ENCODE peak calls at places on chromosomes 11 and 22, in ten cellular contexts. One of them, this sample, is unnamed.

GRCh38 chr22:36734171-36735058 is 30.9 kb upstream of the CACNG2 start:
- DNase-seq in MM.1S: no peak
- DNase-seq in AG04450: no peak
- DNase-seq in fibroblast of lung: peak; percentile 21
- DNase-seq in nucleus accumbens: no peak
- DNase-seq in activated CD4-positive, alpha-beta T cell treated with anti-CD3 and anti-CD28 coated beads, Interleukin-2, amount 50 U/mL, for 1 hour: no peak
- DNase-seq in NCI-H460: no peak
- DNase-seq in NCI-H2029: no peak
- DNase-seq in NCI-H2081: no peak
- DNase-seq in neural crest cell: no peak
- DNase-seq in this sample: peak; percentile 16

GRCh38 chr11:46463701-46464100 is 72.1 kb upstream of the CHRM4 start:
- DNase-seq in nucleus accumbens: no peak
- DNase-seq in neural crest cell: no peak
- DNase-seq in NCI-H2029: no peak
- DNase-seq in NCI-H2081: no peak
- DNase-seq in MM.1S: no peak
- DNase-seq in AG04450: no peak
- DNase-seq in NCI-H460: no peak
- DNase-seq in fibroblast of lung: no peak
- DNase-seq in activated CD4-positive, alpha-beta T cell treated with anti-CD3 and anti-CD28 coated beads, Interleukin-2, amount 50 U/mL, for 1 hour: no peak
- DNase-seq in this sample: no peak

GRCh38 chr11:128021304-128022006 is 565.9 kb downstream of the ETS1 start:
- DNase-seq in AG04450: no peak
- DNase-seq in neural crest cell: no peak
- DNase-seq in fibroblast of lung: peak; percentile 31
- DNase-seq in nucleus accumbens: no peak
- DNase-seq in MM.1S: no peak
- DNase-seq in activated CD4-positive, alpha-beta T cell treated with anti-CD3 and anti-CD28 coated beads, Interleukin-2, amount 50 U/mL, for 1 hour: no peak
- DNase-seq in NCI-H460: no peak
- DNase-seq in NCI-H2029: no peak
- DNase-seq in NCI-H2081: no peak
- DNase-seq in this sample: no peak

GRCh38 chr11:15109602-15110001 is 5.1 kb upstream of the INSC start:
- DNase-seq in neural crest cell: no peak
- DNase-seq in NCI-H2029: no peak
- DNase-seq in NCI-H460: no peak
- DNase-seq in MM.1S: no peak
- DNase-seq in NCI-H2081: no peak
- DNase-seq in activated CD4-positive, alpha-beta T cell treated with anti-CD3 and anti-CD28 coated beads, Interleukin-2, amount 50 U/mL, for 1 hour: no peak
- DNase-seq in AG04450: no peak
- DNase-seq in nucleus accumbens: no peak
- DNase-seq in fibroblast of lung: no peak
- DNase-seq in this sample: no peak

GRCh38 chr11:4454031-4454430 is 4.9 kb downstream of the OR52K2 start:
- DNase-seq in NCI-H2029: no peak
- DNase-seq in neural crest cell: no peak
- DNase-seq in MM.1S: no peak
- DNase-seq in nucleus accumbens: no peak
- DNase-seq in NCI-H2081: no peak
- DNase-seq in NCI-H460: no peak
- DNase-seq in activated CD4-positive, alpha-beta T cell treated with anti-CD3 and anti-CD28 coated beads, Interleukin-2, amount 50 U/mL, for 1 hour: no peak
- DNase-seq in AG04450: no peak
- DNase-seq in fibroblast of lung: peak; percentile 4
- DNase-seq in this sample: peak; percentile 52

GRCh38 chr11:111561801-111562325 is 21.3 kb downstream of the LAYN start:
- DNase-seq in nucleus accumbens: no peak
- DNase-seq in fibroblast of lung: peak; percentile 76
- DNase-seq in MM.1S: no peak
- DNase-seq in NCI-H2029: no peak
- DNase-seq in AG04450: peak; percentile 61
- DNase-seq in neural crest cell: no peak
- DNase-seq in activated CD4-positive, alpha-beta T cell treated with anti-CD3 and anti-CD28 coated beads, Interleukin-2, amount 50 U/mL, for 1 hour: no peak
- DNase-seq in NCI-H2081: no peak
- DNase-seq in NCI-H460: no peak
- DNase-seq in this sample: peak; percentile 76

GRCh38 chr22:41092847-41093371 is 517 bp downstream of the EP300 start:
- DNase-seq in NCI-H460: peak; percentile 22
- DNase-seq in AG04450: no peak
- DNase-seq in NCI-H2081: peak; percentile 2
- DNase-seq in NCI-H2029: no peak
- DNase-seq in neural crest cell: no peak
- DNase-seq in nucleus accumbens: no peak
- DNase-seq in activated CD4-positive, alpha-beta T cell treated with anti-CD3 and anti-CD28 coated beads, Interleukin-2, amount 50 U/mL, for 1 hour: no peak
- DNase-seq in MM.1S: peak; percentile 50
- DNase-seq in fibroblast of lung: peak; percentile 43
- DNase-seq in this sample: peak; percentile 44

GRCh38 chr11:74446445-74446844 is 20.9 kb downstream of the KCNE3 start:
- DNase-seq in AG04450: no peak
- DNase-seq in nucleus accumbens: no peak
- DNase-seq in NCI-H2081: no peak
- DNase-seq in MM.1S: no peak
- DNase-seq in activated CD4-positive, alpha-beta T cell treated with anti-CD3 and anti-CD28 coated beads, Interleukin-2, amount 50 U/mL, for 1 hour: no peak
- DNase-seq in neural crest cell: no peak
- DNase-seq in fibroblast of lung: no peak
- DNase-seq in NCI-H460: no peak
- DNase-seq in NCI-H2029: no peak
- DNase-seq in this sample: no peak

GRCh38 chr11:100677796-100678195 is 9.3 kb upstream of the ARHGAP42 start:
- DNase-seq in NCI-H2081: no peak
- DNase-seq in NCI-H2029: no peak
- DNase-seq in fibroblast of lung: no peak
- DNase-seq in AG04450: no peak
- DNase-seq in NCI-H460: no peak
- DNase-seq in activated CD4-positive, alpha-beta T cell treated with anti-CD3 and anti-CD28 coated beads, Interleukin-2, amount 50 U/mL, for 1 hour: no peak
- DNase-seq in nucleus accumbens: no peak
- DNase-seq in MM.1S: peak; percentile 82
- DNase-seq in neural crest cell: no peak
- DNase-seq in this sample: no peak

GRCh38 chr11:129985823-129986222 is 16.8 kb downstream of the PRDM10 start:
- DNase-seq in nucleus accumbens: no peak
- DNase-seq in MM.1S: no peak
- DNase-seq in neural crest cell: no peak
- DNase-seq in NCI-H460: no peak
- DNase-seq in NCI-H2029: no peak
- DNase-seq in AG04450: no peak
- DNase-seq in NCI-H2081: no peak
- DNase-seq in fibroblast of lung: no peak
- DNase-seq in activated CD4-positive, alpha-beta T cell treated with anti-CD3 and anti-CD28 coated beads, Interleukin-2, amount 50 U/mL, for 1 hour: no peak
- DNase-seq in this sample: no peak

GRCh38 chr22:22079404-22080148 is 97.0 kb upstream of the TOP3B start:
- DNase-seq in activated CD4-positive, alpha-beta T cell treated with anti-CD3 and anti-CD28 coated beads, Interleukin-2, amount 50 U/mL, for 1 hour: no peak
- DNase-seq in fibroblast of lung: no peak
- DNase-seq in AG04450: no peak
- DNase-seq in nucleus accumbens: no peak
- DNase-seq in neural crest cell: no peak
- DNase-seq in MM.1S: no peak
- DNase-seq in NCI-H460: no peak
- DNase-seq in NCI-H2081: no peak
- DNase-seq in NCI-H2029: no peak
- DNase-seq in this sample: no peak

GRCh38 chr11:62340269-62340901 is 3.1 kb downstream of the ASRGL1 start:
- DNase-seq in NCI-H2029: peak; percentile 45
- DNase-seq in activated CD4-positive, alpha-beta T cell treated with anti-CD3 and anti-CD28 coated beads, Interleukin-2, amount 50 U/mL, for 1 hour: peak; percentile 50
- DNase-seq in neural crest cell: peak; percentile 48
- DNase-seq in MM.1S: peak; percentile 61
- DNase-seq in fibroblast of lung: peak; percentile 57
- DNase-seq in nucleus accumbens: peak; percentile 63
- DNase-seq in AG04450: no peak
- DNase-seq in NCI-H2081: peak; percentile 10
- DNase-seq in NCI-H460: peak; percentile 26
- DNase-seq in this sample: peak; percentile 16

GRCh38 chr11:119641991-119642745 is 86.8 kb downstream of the NECTIN1 start:
- DNase-seq in NCI-H2081: no peak
- DNase-seq in AG04450: no peak
- DNase-seq in MM.1S: peak; percentile 26
- DNase-seq in nucleus accumbens: no peak
- DNase-seq in NCI-H2029: peak; percentile 38
- DNase-seq in fibroblast of lung: peak; percentile 20
- DNase-seq in neural crest cell: no peak
- DNase-seq in NCI-H460: peak; percentile 12
- DNase-seq in activated CD4-positive, alpha-beta T cell treated with anti-CD3 and anti-CD28 coated beads, Interleukin-2, amount 50 U/mL, for 1 hour: no peak
- DNase-seq in this sample: peak; percentile 15

GRCh38 chr11:1869427-1870325 is 16.8 kb downstream of the LSP1 start:
- DNase-seq in fibroblast of lung: no peak
- DNase-seq in NCI-H2029: no peak
- DNase-seq in activated CD4-positive, alpha-beta T cell treated with anti-CD3 and anti-CD28 coated beads, Interleukin-2, amount 50 U/mL, for 1 hour: no peak
- DNase-seq in NCI-H460: peak; percentile 1
- DNase-seq in MM.1S: no peak
- DNase-seq in neural crest cell: no peak
- DNase-seq in NCI-H2081: no peak
- DNase-seq in nucleus accumbens: no peak
- DNase-seq in AG04450: no peak
- DNase-seq in this sample: no peak

GRCh38 chr11:10450451-10451398 is 4.3 kb upstream of the AMPD3 start:
- DNase-seq in activated CD4-positive, alpha-beta T cell treated with anti-CD3 and anti-CD28 coated beads, Interleukin-2, amount 50 U/mL, for 1 hour: peak; percentile 48
- DNase-seq in neural crest cell: peak; percentile 33
- DNase-seq in NCI-H2081: no peak
- DNase-seq in AG04450: no peak
- DNase-seq in MM.1S: peak; percentile 13
- DNase-seq in nucleus accumbens: peak; percentile 47
- DNase-seq in NCI-H460: no peak
- DNase-seq in fibroblast of lung: peak; percentile 35
- DNase-seq in NCI-H2029: peak; percentile 51
- DNase-seq in this sample: peak; percentile 50

GRCh38 chr11:5405173-5405572 is 16.7 kb upstream of the OR51Q1 start:
- DNase-seq in neural crest cell: no peak
- DNase-seq in AG04450: no peak
- DNase-seq in NCI-H2029: no peak
- DNase-seq in activated CD4-positive, alpha-beta T cell treated with anti-CD3 and anti-CD28 coated beads, Interleukin-2, amount 50 U/mL, for 1 hour: no peak
- DNase-seq in fibroblast of lung: no peak
- DNase-seq in NCI-H2081: no peak
- DNase-seq in NCI-H460: no peak
- DNase-seq in MM.1S: no peak
- DNase-seq in nucleus accumbens: no peak
- DNase-seq in this sample: no peak

GRCh38 chr11:843818-844692 is 1.4 kb downstream of the TSPAN4 start:
- DNase-seq in neural crest cell: no peak
- DNase-seq in nucleus accumbens: no peak
- DNase-seq in AG04450: peak; percentile 79
- DNase-seq in fibroblast of lung: peak; percentile 96
- DNase-seq in NCI-H460: peak; percentile 81
- DNase-seq in NCI-H2029: no peak
- DNase-seq in NCI-H2081: no peak
- DNase-seq in MM.1S: no peak
- DNase-seq in activated CD4-positive, alpha-beta T cell treated with anti-CD3 and anti-CD28 coated beads, Interleukin-2, amount 50 U/mL, for 1 hour: no peak
- DNase-seq in this sample: peak; percentile 40

GRCh38 chr11:94132152-94132558 is 3.5 kb downstream of the PANX1 start:
- DNase-seq in NCI-H2029: no peak
- DNase-seq in NCI-H2081: no peak
- DNase-seq in AG04450: peak; percentile 77
- DNase-seq in nucleus accumbens: no peak
- DNase-seq in activated CD4-positive, alpha-beta T cell treated with anti-CD3 and anti-CD28 coated beads, Interleukin-2, amount 50 U/mL, for 1 hour: no peak
- DNase-seq in MM.1S: no peak
- DNase-seq in neural crest cell: no peak
- DNase-seq in NCI-H460: no peak
- DNase-seq in fibroblast of lung: peak; percentile 92
- DNase-seq in this sample: peak; percentile 92

GRCh38 chr11:29343465-29344333 is 673.1 kb downstream of the KCNA4 start:
- DNase-seq in activated CD4-positive, alpha-beta T cell treated with anti-CD3 and anti-CD28 coated beads, Interleukin-2, amount 50 U/mL, for 1 hour: peak; percentile 4
- DNase-seq in NCI-H2029: no peak
- DNase-seq in NCI-H2081: peak; percentile 69
- DNase-seq in AG04450: no peak
- DNase-seq in MM.1S: peak; percentile 52
- DNase-seq in nucleus accumbens: peak; percentile 10
- DNase-seq in NCI-H460: peak; percentile 36
- DNase-seq in neural crest cell: peak; percentile 79
- DNase-seq in fibroblast of lung: peak; percentile 34
- DNase-seq in this sample: peak; percentile 40

GRCh38 chr22:28899199-28899853 is 16.0 kb downstream of the ZNRF3 start:
- DNase-seq in NCI-H2029: no peak
- DNase-seq in AG04450: no peak
- DNase-seq in NCI-H460: no peak
- DNase-seq in MM.1S: no peak
- DNase-seq in activated CD4-positive, alpha-beta T cell treated with anti-CD3 and anti-CD28 coated beads, Interleukin-2, amount 50 U/mL, for 1 hour: peak; percentile 19
- DNase-seq in NCI-H2081: no peak
- DNase-seq in fibroblast of lung: peak; percentile 32
- DNase-seq in neural crest cell: no peak
- DNase-seq in nucleus accumbens: no peak
- DNase-seq in this sample: peak; percentile 87

GRCh38 chr22:46511391-46512370 is 25.7 kb downstream of the CELSR1 start:
- DNase-seq in NCI-H2029: no peak
- DNase-seq in activated CD4-positive, alpha-beta T cell treated with anti-CD3 and anti-CD28 coated beads, Interleukin-2, amount 50 U/mL, for 1 hour: no peak
- DNase-seq in NCI-H460: no peak
- DNase-seq in neural crest cell: no peak
- DNase-seq in AG04450: no peak
- DNase-seq in fibroblast of lung: no peak
- DNase-seq in MM.1S: no peak
- DNase-seq in nucleus accumbens: no peak
- DNase-seq in NCI-H2081: no peak
- DNase-seq in this sample: no peak

GRCh38 chr22:41425704-41426365 is 20.8 kb downstream of the TOB2 start:
- DNase-seq in activated CD4-positive, alpha-beta T cell treated with anti-CD3 and anti-CD28 coated beads, Interleukin-2, amount 50 U/mL, for 1 hour: peak; percentile 12
- DNase-seq in fibroblast of lung: no peak
- DNase-seq in AG04450: no peak
- DNase-seq in neural crest cell: no peak
- DNase-seq in MM.1S: peak; percentile 87
- DNase-seq in NCI-H460: no peak
- DNase-seq in NCI-H2081: no peak
- DNase-seq in NCI-H2029: no peak
- DNase-seq in nucleus accumbens: no peak
- DNase-seq in this sample: peak; percentile 28

GRCh38 chr22:35467788-35468187 is 67.8 kb downstream of the MCM5 start:
- DNase-seq in MM.1S: no peak
- DNase-seq in fibroblast of lung: peak; percentile 70
- DNase-seq in nucleus accumbens: peak; percentile 70
- DNase-seq in AG04450: no peak
- DNase-seq in neural crest cell: peak; percentile 51
- DNase-seq in activated CD4-positive, alpha-beta T cell treated with anti-CD3 and anti-CD28 coated beads, Interleukin-2, amount 50 U/mL, for 1 hour: no peak
- DNase-seq in NCI-H2029: peak; percentile 40
- DNase-seq in NCI-H2081: no peak
- DNase-seq in NCI-H460: no peak
- DNase-seq in this sample: peak; percentile 29

GRCh38 chr11:72433455-72434061 is 773 bp downstream of the CLPB start:
- DNase-seq in MM.1S: no peak
- DNase-seq in NCI-H2081: peak; percentile 8
- DNase-seq in neural crest cell: no peak
- DNase-seq in fibroblast of lung: no peak
- DNase-seq in NCI-H460: no peak
- DNase-seq in activated CD4-positive, alpha-beta T cell treated with anti-CD3 and anti-CD28 coated beads, Interleukin-2, amount 50 U/mL, for 1 hour: no peak
- DNase-seq in AG04450: no peak
- DNase-seq in nucleus accumbens: no peak
- DNase-seq in NCI-H2029: no peak
- DNase-seq in this sample: no peak

GRCh38 chr11:33773399-33774355 is 643 bp downstream of the FBXO3 start:
- DNase-seq in AG04450: no peak
- DNase-seq in NCI-H460: peak; percentile 2
- DNase-seq in fibroblast of lung: no peak
- DNase-seq in NCI-H2081: peak; percentile 1
- DNase-seq in MM.1S: peak; percentile 36
- DNase-seq in NCI-H2029: no peak
- DNase-seq in nucleus accumbens: no peak
- DNase-seq in neural crest cell: no peak
- DNase-seq in activated CD4-positive, alpha-beta T cell treated with anti-CD3 and anti-CD28 coated beads, Interleukin-2, amount 50 U/mL, for 1 hour: peak; percentile 26
- DNase-seq in this sample: peak; percentile 37

GRCh38 chr11:83572521-83572920 is 286.4 kb upstream of the CCDC90B start:
- DNase-seq in NCI-H2081: no peak
- DNase-seq in MM.1S: no peak
- DNase-seq in NCI-H460: no peak
- DNase-seq in nucleus accumbens: no peak
- DNase-seq in fibroblast of lung: no peak
- DNase-seq in activated CD4-positive, alpha-beta T cell treated with anti-CD3 and anti-CD28 coated beads, Interleukin-2, amount 50 U/mL, for 1 hour: no peak
- DNase-seq in NCI-H2029: no peak
- DNase-seq in neural crest cell: no peak
- DNase-seq in AG04450: no peak
- DNase-seq in this sample: no peak

GRCh38 chr11:3169235-3169951 is 4.3 kb upstream of the OSBPL5 start:
- DNase-seq in NCI-H2081: no peak
- DNase-seq in neural crest cell: no peak
- DNase-seq in NCI-H460: peak; percentile 6
- DNase-seq in fibroblast of lung: peak; percentile 66
- DNase-seq in AG04450: no peak
- DNase-seq in nucleus accumbens: no peak
- DNase-seq in activated CD4-positive, alpha-beta T cell treated with anti-CD3 and anti-CD28 coated beads, Interleukin-2, amount 50 U/mL, for 1 hour: no peak
- DNase-seq in NCI-H2029: no peak
- DNase-seq in MM.1S: no peak
- DNase-seq in this sample: peak; percentile 69

GRCh38 chr11:69644071-69644961 is 3.4 kb downstream of the CCND1 start:
- DNase-seq in MM.1S: no peak
- DNase-seq in NCI-H460: no peak
- DNase-seq in activated CD4-positive, alpha-beta T cell treated with anti-CD3 and anti-CD28 coated beads, Interleukin-2, amount 50 U/mL, for 1 hour: no peak
- DNase-seq in AG04450: peak; percentile 86
- DNase-seq in NCI-H2081: no peak
- DNase-seq in fibroblast of lung: peak; percentile 97
- DNase-seq in nucleus accumbens: peak; percentile 25
- DNase-seq in neural crest cell: no peak
- DNase-seq in NCI-H2029: peak; percentile 62
- DNase-seq in this sample: peak; percentile 69

This sample was measured in mammary epithelial cell.